ENCODE peak calls at places on chromosomes 5 and 9, in eight cellular contexts. One of them, this sample, is unnamed.

GRCh38 chr5:72109625-72110024 is 2.4 kb downstream of the MAP1B start:
- DNase-seq in non-pigmented ciliary epithelial cell: no peak
- DNase-seq in central memory CD4-positive, alpha-beta T cell: no peak
- DNase-seq in GM23338: peak; percentile 33
- DNase-seq in dorsolateral prefrontal cortex: no peak
- DNase-seq in NCI-H1092: peak; percentile 13
- DNase-seq in heart right ventricle: peak; percentile 19
- DNase-seq in AG04450: no peak
- DNase-seq in this sample: no peak

GRCh38 chr5:179168636-179169035 is 108.5 kb downstream of the ZNF354C start:
- DNase-seq in central memory CD4-positive, alpha-beta T cell: no peak
- DNase-seq in heart right ventricle: no peak
- DNase-seq in NCI-H1092: no peak
- DNase-seq in AG04450: no peak
- DNase-seq in GM23338: no peak
- DNase-seq in non-pigmented ciliary epithelial cell: no peak
- DNase-seq in dorsolateral prefrontal cortex: no peak
- DNase-seq in this sample: no peak

GRCh38 chr5:69493235-69493925 is 790 bp downstream of the OCLN start:
- DNase-seq in AG04450: no peak
- DNase-seq in GM23338: peak; percentile 63
- DNase-seq in dorsolateral prefrontal cortex: no peak
- DNase-seq in non-pigmented ciliary epithelial cell: no peak
- DNase-seq in central memory CD4-positive, alpha-beta T cell: no peak
- DNase-seq in NCI-H1092: no peak
- DNase-seq in heart right ventricle: peak; percentile 7
- DNase-seq in this sample: no peak

GRCh38 chr9:88313364-88314220 is 74.7 kb upstream of the SPIN1 start:
- DNase-seq in AG04450: no peak
- DNase-seq in central memory CD4-positive, alpha-beta T cell: no peak
- DNase-seq in GM23338: peak; percentile 80
- DNase-seq in non-pigmented ciliary epithelial cell: no peak
- DNase-seq in heart right ventricle: no peak
- DNase-seq in NCI-H1092: no peak
- DNase-seq in dorsolateral prefrontal cortex: no peak
- DNase-seq in this sample: no peak

GRCh38 chr5:109693535-109694152 is 3.9 kb downstream of the MAN2A1 start:
- DNase-seq in heart right ventricle: no peak
- DNase-seq in NCI-H1092: no peak
- DNase-seq in non-pigmented ciliary epithelial cell: no peak
- DNase-seq in GM23338: no peak
- DNase-seq in AG04450: no peak
- DNase-seq in central memory CD4-positive, alpha-beta T cell: no peak
- DNase-seq in dorsolateral prefrontal cortex: no peak
- DNase-seq in this sample: no peak

GRCh38 chr5:6354848-6355247 is 23.5 kb downstream of the MED10 start:
- DNase-seq in non-pigmented ciliary epithelial cell: no peak
- DNase-seq in heart right ventricle: no peak
- DNase-seq in central memory CD4-positive, alpha-beta T cell: no peak
- DNase-seq in GM23338: no peak
- DNase-seq in dorsolateral prefrontal cortex: no peak
- DNase-seq in NCI-H1092: no peak
- DNase-seq in AG04450: no peak
- DNase-seq in this sample: no peak

GRCh38 chr5:172749881-172750608 is 20.9 kb downstream of the DUSP1 start:
- DNase-seq in AG04450: no peak
- DNase-seq in dorsolateral prefrontal cortex: no peak
- DNase-seq in GM23338: no peak
- DNase-seq in NCI-H1092: no peak
- DNase-seq in non-pigmented ciliary epithelial cell: no peak
- DNase-seq in central memory CD4-positive, alpha-beta T cell: no peak
- DNase-seq in heart right ventricle: peak; percentile 81
- DNase-seq in this sample: no peak

GRCh38 chr5:85760519-85760918 is 857.2 kb upstream of the COX7C start:
- DNase-seq in GM23338: peak; percentile 55
- DNase-seq in central memory CD4-positive, alpha-beta T cell: no peak
- DNase-seq in dorsolateral prefrontal cortex: no peak
- DNase-seq in heart right ventricle: no peak
- DNase-seq in non-pigmented ciliary epithelial cell: no peak
- DNase-seq in AG04450: no peak
- DNase-seq in NCI-H1092: no peak
- DNase-seq in this sample: no peak

GRCh38 chr9:134490446-134490845 is 151.2 kb upstream of the COL5A1 start:
- DNase-seq in GM23338: no peak
- DNase-seq in dorsolateral prefrontal cortex: no peak
- DNase-seq in NCI-H1092: no peak
- DNase-seq in AG04450: no peak
- DNase-seq in non-pigmented ciliary epithelial cell: no peak
- DNase-seq in heart right ventricle: no peak
- DNase-seq in central memory CD4-positive, alpha-beta T cell: no peak
- DNase-seq in this sample: no peak